ENCODE peak calls at places on chromosome 10, in five cellular contexts. G, H, Q, R and Z are unnamed samples.

GRCh38 chr10:101595591-101596433 is 7.7 kb downstream of the DPCD start:
- DNase-seq in Q (no peak), G (no peak), H (no peak), R (no peak), Z (no peak)

GRCh38 chr10:76136876-76137420 is 705.5 kb downstream of the LRMDA start:
- DNase-seq in H (no peak), R (no peak), G (no peak), Q (no peak), Z (no peak)

GRCh38 chr10:588246-589165 is 101.0 kb downstream of the DIP2C start:
- DNase-seq in G (no peak), R (peak), H (peak), Q (no peak), Z (no peak)

GRCh38 chr10:72612203-72612826 is 13.6 kb downstream of the MICU1 start:
- DNase-seq in G (no peak), Q (no peak), R (no peak), H (no peak), Z (no peak)

GRCh38 chr10:29950391-29950790 is 109.0 kb downstream of the JCAD start:
- DNase-seq in G (no peak), R (no peak), H (peak), Q (no peak), Z (no peak)

GRCh38 chr10:72310241-72310633 is 36.5 kb downstream of the DDIT4 start:
- DNase-seq in H (no peak), G (no peak), R (peak), Q (no peak), Z (no peak)

GRCh38 chr10:122234416-122234815 is 36.7 kb upstream of the BTBD16 start:
- DNase-seq in H (no peak), G (no peak), Q (no peak), R (no peak), Z (no peak)

GRCh38 chr10:62681211-62681940 is 123.1 kb upstream of the ADO start:
- DNase-seq in G (no peak), R (no peak), Q (peak), H (peak), Z (peak)

GRCh38 chr10:113133497-113133896 is 183.4 kb downstream of the TCF7L2 start:
- DNase-seq in G (no peak), H (peak), Q (no peak), R (no peak), Z (no peak)

GRCh38 chr10:18959369-18959768 is 89.2 kb upstream of the MALRD1 start:
- DNase-seq in G (no peak), R (no peak), Q (no peak), H (no peak), Z (no peak)

GRCh38 chr10:116732546-116732945 is 9.8 kb downstream of the HSPA12A start:
- DNase-seq in G (no peak), Q (no peak), H (peak), R (no peak), Z (no peak)

GRCh38 chr10:86953747-86954680 is 3.4 kb downstream of the MMRN2 start:
- DNase-seq in G (peak), H (peak), Q (peak), R (no peak), Z (no peak)

GRCh38 chr10:95355241-95355779 is 64.5 kb upstream of the PDLIM1 start:
- DNase-seq in G (no peak), H (peak), Q (no peak), R (no peak), Z (no peak)

GRCh38 chr10:106424981-106425380 is 739.5 kb downstream of the SORCS1 start:
- DNase-seq in G (no peak), Q (no peak), R (no peak), H (peak), Z (no peak)

GRCh38 chr10:78863601-78864239 is 205.0 kb upstream of the ZMIZ1 start:
- DNase-seq in R (no peak), G (no peak), H (no peak), Q (peak), Z (no peak)

GRCh38 chr10:119306514-119306951 is 99.2 kb downstream of the GRK5 start:
- DNase-seq in G (no peak), Q (peak), H (peak), R (peak), Z (peak)

GRCh38 chr10:30430544-30431298 is 3.3 kb upstream of the MAP3K8 start:
- DNase-seq in Q (no peak), G (no peak), R (no peak), H (no peak), Z (no peak)

GRCh38 chr10:63866075-63866746 is 345.0 kb downstream of the REEP3 start:
- DNase-seq in H (peak), R (peak), G (no peak), Q (peak), Z (peak)

GRCh38 chr10:90968448-90969086 is 47.7 kb upstream of the ANKRD1 start:
- DNase-seq in R (peak), G (no peak), Q (no peak), H (peak), Z (no peak)

GRCh38 chr10:69864321-69864720 is 62.6 kb downstream of the COL13A1 start:
- DNase-seq in G (no peak), R (peak), H (peak), Q (no peak), Z (no peak)

GRCh38 chr10:31034041-31034918 is 2.6 kb upstream of the ZNF438 start:
- DNase-seq in Q (peak), H (peak), R (no peak), G (no peak), Z (no peak)

GRCh38 chr10:128007971-128008370 is 101.1 kb downstream of the PTPRE start:
- DNase-seq in Q (no peak), H (no peak), R (no peak), G (peak), Z (no peak)

GRCh38 chr10:21724020-21724589 is 190.1 kb downstream of the MLLT10 start:
- DNase-seq in G (no peak), H (peak), R (no peak), Q (no peak), Z (no peak)

GRCh38 chr10:43727935-43728334 is 79.3 kb upstream of the ZNF32 start:
- DNase-seq in Q (no peak), H (no peak), R (no peak), G (no peak), Z (no peak)

GRCh38 chr10:70162892-70163201 is 7.5 kb downstream of the SAR1A start:
- DNase-seq in Q (no peak), H (no peak), G (no peak), R (no peak), Z (peak)

GRCh38 chr10:33123680-33124079 is 165.7 kb upstream of the ITGB1 start:
- DNase-seq in Q (no peak), H (no peak), G (no peak), R (no peak), Z (no peak)

GRCh38 chr10:88401671-88402347 is 181.3 kb downstream of the RNLS start:
- DNase-seq in R (no peak), H (no peak), Q (no peak), G (no peak), Z (no peak)
- TF ChIP-seq CTCF in R (peak), H (peak), Q (peak), G (no peak), Z (no peak)

DNA sequence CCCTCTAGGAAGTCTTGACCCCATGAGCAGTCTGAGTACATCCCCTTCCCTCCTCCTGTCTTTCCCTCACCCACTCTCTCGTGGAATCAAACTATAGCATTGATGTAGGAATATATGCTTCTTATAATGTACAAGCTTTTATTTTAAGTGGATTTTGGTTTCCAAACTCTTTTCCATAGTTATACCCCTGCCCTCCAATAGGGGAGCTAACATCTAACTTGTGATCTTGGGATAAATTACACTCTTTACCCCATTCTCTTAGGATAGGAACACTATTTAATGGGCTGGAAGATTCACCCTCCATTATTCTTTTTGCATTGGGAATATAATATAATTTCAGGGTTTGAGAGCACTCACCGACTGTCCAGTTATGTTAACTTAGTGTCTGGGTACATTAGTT is 465.9 kb downstream of the GATA3 start:
- DNase-seq in R (no peak), G (no peak), H (no peak), Q (no peak), Z (no peak)
- TF ChIP-seq CTCF in R (no peak), G (no peak), H (no peak), Q (no peak), Z (no peak)

DNA sequence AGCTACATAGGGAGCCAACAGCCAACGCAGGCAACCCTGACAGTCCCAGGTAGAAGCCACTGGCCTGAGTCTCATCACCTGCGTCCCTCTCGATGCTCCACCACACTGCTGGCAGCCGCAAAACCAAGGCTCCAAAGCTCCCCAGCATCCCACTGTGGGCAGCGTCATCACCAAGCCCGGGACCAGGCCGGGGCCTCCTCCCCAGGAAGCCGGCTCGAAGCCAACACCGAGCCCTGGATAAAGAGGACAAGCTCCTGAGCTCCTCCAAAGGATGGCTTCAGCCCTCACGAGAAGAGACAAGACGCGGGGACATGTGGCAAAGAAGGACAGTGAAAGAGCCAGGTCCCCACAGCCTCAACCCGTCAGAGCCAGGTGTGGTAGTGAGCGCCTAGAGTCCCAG is 23.9 kb downstream of the PARD3 start:
- DNase-seq in H (no peak), G (no peak), R (no peak), Q (no peak), Z (no peak)
- TF ChIP-seq CTCF in H (no peak), G (no peak), R (no peak), Q (no peak), Z (no peak)

DNA sequence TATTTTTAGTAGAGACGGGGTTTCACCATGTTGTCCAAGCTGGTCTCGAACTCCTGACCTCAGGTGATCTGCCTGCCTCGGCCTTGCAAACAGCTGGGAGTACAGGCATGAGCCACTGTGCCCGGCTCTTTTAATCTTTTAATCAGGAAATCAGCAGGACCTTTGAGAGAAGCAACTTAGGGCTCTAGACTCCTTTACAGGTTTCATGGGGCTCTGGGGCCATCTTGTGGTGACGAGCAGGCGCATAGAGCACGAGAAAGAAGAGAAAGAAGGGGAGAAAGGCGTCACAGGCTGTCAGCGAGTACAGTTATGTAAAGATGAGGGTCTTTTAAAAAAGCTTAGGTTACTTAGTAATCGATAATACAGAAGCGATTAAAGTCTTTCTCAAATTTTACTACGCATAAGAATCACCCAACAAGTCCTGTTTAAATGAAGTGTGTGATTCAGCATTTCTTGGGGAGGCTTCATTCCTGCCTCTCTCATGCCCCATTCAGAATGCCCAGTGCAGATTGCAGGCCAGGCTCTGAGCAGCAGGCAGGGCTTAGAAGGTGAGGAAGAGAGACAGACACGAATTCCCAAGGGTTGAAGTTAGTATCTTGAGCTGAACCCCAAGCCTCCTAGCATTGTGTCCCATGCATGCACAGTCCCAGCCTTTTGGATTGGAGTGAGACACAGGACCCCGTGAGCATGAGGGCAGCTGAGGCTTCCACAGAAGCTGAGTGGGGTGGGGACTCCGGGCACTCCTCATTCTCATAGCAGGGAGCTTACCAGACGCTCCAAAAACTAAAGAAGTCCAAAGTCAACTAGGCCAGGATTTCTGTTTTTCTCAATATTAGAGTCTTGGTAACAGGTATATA is 23.6 kb upstream of the PFKP start:
- DNase-seq in G (peak), R (peak), H (peak), Q (peak), Z (peak)
- TF ChIP-seq CTCF in G (no peak), R (peak), H (peak), Q (peak), Z (peak)

GRCh38 chr10:24196426-24197039 is 12.4 kb upstream of the KIAA1217 start:
- DNase-seq in R (peak), H (peak), G (peak), Q (peak), Z (peak)

GRCh38 chr10:24197319-24197718 is 11.6 kb upstream of the KIAA1217 start:
- DNase-seq in Q (no peak), G (no peak), H (no peak), R (no peak), Z (no peak)

DNA sequence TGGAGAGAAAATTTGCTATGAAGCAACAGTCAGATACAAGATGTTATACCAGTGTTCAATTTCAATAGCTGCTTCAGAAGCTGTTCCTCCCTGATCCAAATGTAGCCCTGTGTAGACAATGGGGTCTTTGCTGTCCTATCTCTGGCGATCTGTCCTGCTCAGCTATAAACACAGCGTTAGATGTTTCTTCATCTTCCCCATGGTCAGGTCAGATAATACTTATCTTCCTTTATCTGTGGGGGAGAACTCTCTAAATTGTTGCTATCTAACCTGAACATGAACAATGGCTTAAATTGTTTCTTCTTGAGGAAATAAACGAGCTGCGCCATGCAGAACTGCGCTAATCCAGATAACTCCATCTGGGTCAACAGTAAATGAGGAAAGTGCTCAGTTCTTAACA is 15.6 kb upstream of the KIAA1217 start:
- DNase-seq in G (no peak), Q (no peak), R (no peak), H (no peak), Z (no peak)
- TF ChIP-seq CTCF in G (no peak), Q (no peak), R (no peak), H (no peak), Z (no peak)

DNA sequence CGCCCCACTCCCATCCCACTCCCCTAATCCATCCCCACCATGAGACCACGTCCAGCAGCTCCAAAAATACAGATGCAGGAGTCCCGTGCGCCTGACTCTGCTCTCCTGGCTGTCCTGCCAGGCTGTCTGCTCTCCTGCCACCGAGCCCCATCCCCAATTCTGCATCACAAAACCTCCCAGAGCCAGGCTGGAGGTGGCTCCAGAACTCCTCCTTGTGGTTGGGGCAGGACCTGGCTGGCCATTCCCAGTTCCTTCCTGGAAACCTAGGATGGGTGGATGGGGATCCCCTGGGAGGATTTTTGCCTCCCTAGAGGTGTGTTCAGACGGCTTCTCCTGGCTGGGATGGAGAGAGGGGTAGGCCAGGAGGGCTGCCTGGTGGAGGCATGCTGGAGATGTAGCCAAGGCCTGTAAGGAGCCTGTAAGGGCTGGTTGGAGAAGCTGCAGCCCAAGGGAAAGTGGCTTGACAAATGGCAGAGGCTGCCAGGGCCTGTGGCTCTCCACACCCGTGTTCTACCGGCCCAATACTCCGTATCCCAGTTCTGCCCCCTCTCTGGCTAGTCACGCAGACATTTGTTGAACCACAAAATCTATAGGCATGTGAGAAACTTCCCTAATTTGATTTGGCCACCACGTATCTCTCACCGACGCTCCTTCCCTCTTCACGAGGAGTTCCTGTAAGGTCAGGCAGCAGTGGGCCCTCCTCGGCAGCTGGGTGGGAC is 99.3 kb downstream of the ARHGAP22 start:
- DNase-seq in G (no peak), H (no peak), R (no peak), Q (no peak), Z (no peak)
- TF ChIP-seq CTCF in G (no peak), H (no peak), R (no peak), Q (peak), Z (no peak)

DNA sequence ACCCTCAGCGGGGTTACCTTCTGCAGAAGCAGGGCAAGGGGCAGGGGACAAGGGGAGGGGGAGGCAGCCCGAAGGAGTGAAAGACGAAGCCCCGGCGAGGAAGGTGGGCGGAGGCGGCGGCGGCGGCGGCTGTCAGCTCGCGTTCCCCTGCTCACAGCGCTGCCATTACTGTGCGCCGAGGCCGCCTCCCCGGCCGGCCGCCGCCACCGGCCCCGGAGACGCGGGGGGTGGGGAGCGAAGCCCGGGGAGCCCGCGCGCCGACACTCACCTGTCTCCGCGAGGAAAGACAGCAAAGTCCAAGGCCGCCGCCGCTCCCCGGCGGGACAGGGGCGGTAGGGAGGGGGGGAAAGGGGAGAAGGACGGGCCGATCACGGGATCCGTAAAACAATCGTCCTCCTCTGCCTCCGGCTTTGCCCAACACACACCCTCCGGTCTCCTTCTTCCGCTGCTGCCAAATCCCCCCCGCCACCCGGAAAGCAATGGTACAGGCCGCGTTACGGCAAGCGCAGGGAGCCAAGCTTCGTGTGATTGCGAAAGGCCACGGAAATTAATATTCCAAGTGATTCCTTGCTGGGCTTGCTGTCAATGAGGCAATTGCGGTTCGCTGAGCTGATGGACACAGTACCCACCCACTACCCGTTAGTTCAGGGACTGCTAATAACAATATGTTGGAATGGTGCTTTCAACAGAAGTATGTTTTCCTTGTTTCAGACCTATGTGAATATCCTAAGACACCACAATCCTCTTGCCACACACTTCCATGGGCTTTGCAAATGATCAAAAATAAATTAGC is at the start of gene CUL2:
- DNase-seq in Q (peak), H (peak), R (peak), G (peak), Z (peak)
- TF ChIP-seq CTCF in Q (no peak), H (no peak), R (no peak), G (peak), Z (no peak)